ENCODE peak calls at places on chromosomes 16 and 17, in nine cellular contexts. Z is NCI-H2171; G is AG04450; H is NCI-H2081; A is anterior cingulate cortex; E is lower leg skin; X is foreskin fibroblast; C is stimulated activated CD8-positive, alpha-beta memory T cell treated with anti-CD3 and anti-CD28 coated beads, Interleukin-2, amount 100 ng/mL, for 1 hour; B is BE2C. F is an unnamed sample.

GRCh38 chr16:67923414-67924127 is 8.1 kb downstream of the CTRL start:
- DNase-seq in Z (peak; percentile 81), A (no peak), H (peak; percentile 59), G (no peak), E (no peak), C (no peak), B (peak; percentile 7), X (no peak), F (no peak)

GRCh38 chr17:57480438-57481196 is 224.3 kb downstream of the MSI2 start:
- DNase-seq in A (no peak), G (no peak), C (no peak), Z (no peak), X (peak; percentile 39), E (no peak), B (no peak), H (no peak), F (no peak)

GRCh38 chr16:53415504-53415903 is 18.8 kb upstream of the RBL2 start:
- DNase-seq in X (no peak), H (peak; percentile 67), B (no peak), A (no peak), G (no peak), E (no peak), Z (no peak), C (no peak), F (no peak)

GRCh38 chr17:50779747-50780363 is 12.5 kb upstream of the ANKRD40CL start:
- DNase-seq in G (no peak), A (no peak), Z (no peak), E (no peak), B (no peak), H (no peak), X (no peak), C (no peak), F (no peak)

GRCh38 chr17:19024101-19025078 is 19.8 kb upstream of the FAM83G start:
- DNase-seq in G (no peak), B (no peak), E (no peak), Z (no peak), A (no peak), X (no peak), H (no peak), C (no peak), F (peak; percentile 37)

GRCh38 chr17:3944485-3945388 is 19.5 kb downstream of the ATP2A3 start:
- DNase-seq in G (no peak), H (no peak), B (peak; percentile 72), X (peak; percentile 56), A (no peak), Z (no peak), C (no peak), E (no peak), F (peak; percentile 85)

GRCh38 chr17:73269329-73269615 is 7.6 kb upstream of the CPSF4L start:
- DNase-seq in A (no peak), Z (no peak), E (no peak), C (no peak), G (no peak), H (no peak), X (no peak), B (no peak), F (no peak)

GRCh38 chr16:8962393-8963009 is 1.2 kb downstream of the USP7 start:
- DNase-seq in C (no peak), G (no peak), A (no peak), X (no peak), E (no peak), Z (no peak), H (peak; percentile 35), B (no peak), F (peak; percentile 84)

GRCh38 chr16:50861926-50862325 is 120.0 kb downstream of the CYLD start:
- DNase-seq in G (peak; percentile 23), Z (no peak), E (no peak), X (peak; percentile 7), A (no peak), H (no peak), C (no peak), B (no peak), F (no peak)

GRCh38 chr17:33225994-33226393 is 67.1 kb downstream of the ASIC2 start:
- DNase-seq in G (no peak), B (no peak), C (no peak), A (no peak), X (no peak), E (no peak), H (no peak), Z (no peak), F (no peak)

GRCh38 chr17:31907342-31907975 is 6.0 kb upstream of the UTP6 start:
- DNase-seq in B (peak; percentile 18), A (no peak), E (no peak), X (peak; percentile 39), H (peak; percentile 37), Z (no peak), C (no peak), G (peak; percentile 21), F (no peak)

GRCh38 chr17:16282522-16282921 is 65.5 kb downstream of the PIGL start:
- DNase-seq in H (no peak), Z (no peak), C (no peak), A (no peak), E (no peak), B (no peak), X (peak; percentile 80), G (peak; percentile 66), F (no peak)

GRCh38 chr17:69405096-69405495 is 9.4 kb upstream of the MAP2K6 start:
- DNase-seq in G (no peak), X (no peak), C (no peak), H (no peak), Z (no peak), A (no peak), E (no peak), B (no peak), F (no peak)

GRCh38 chr17:50559674-50560184 is 786 bp upstream of the CACNA1G start:
- DNase-seq in C (no peak), B (no peak), G (no peak), E (peak; percentile 95), A (no peak), Z (no peak), H (no peak), X (peak; percentile 70), F (no peak)

GRCh38 chr17:58345500-58345899 is 6.5 kb downstream of the SUPT4H1 start:
- DNase-seq in B (no peak), A (no peak), Z (no peak), X (no peak), H (no peak), E (no peak), G (no peak), C (no peak), F (no peak)

GRCh38 chr17:40605301-40605700 is 40.0 kb upstream of the CCR7 start:
- DNase-seq in B (no peak), X (no peak), E (no peak), G (no peak), H (no peak), A (no peak), Z (no peak), C (no peak), F (no peak)

GRCh38 chr17:55783684-55784245 is 32.9 kb downstream of the PCTP start:
- DNase-seq in E (peak; percentile 96), X (peak; percentile 68), Z (no peak), G (no peak), H (no peak), C (no peak), A (no peak), B (peak; percentile 46), F (peak; percentile 73)

GRCh38 chr16:425082-425718 is at the start of gene RAB11FIP3:
- DNase-seq in E (peak; percentile 96), H (peak; percentile 85), G (no peak), X (peak; percentile 73), A (peak; percentile 79), Z (peak; percentile 78), C (peak; percentile 68), B (peak; percentile 91), F (peak; percentile 96)

GRCh38 chr16:54282202-54282922 is 4.2 kb downstream of the IRX3 start:
- DNase-seq in X (no peak), H (no peak), C (no peak), G (no peak), A (no peak), Z (no peak), E (peak; percentile 88), B (peak; percentile 51), F (peak; percentile 88)

GRCh38 chr17:79681628-79682261 is 49.0 kb upstream of the ENPP7 start:
- DNase-seq in Z (no peak), B (no peak), H (no peak), C (no peak), X (no peak), G (no peak), A (no peak), E (no peak), F (no peak)

GRCh38 chr16:4505356-4506153 is 29.4 kb downstream of the HMOX2 start:
- DNase-seq in Z (no peak), C (peak; percentile 59), H (no peak), A (no peak), X (no peak), B (no peak), G (no peak), E (no peak), F (peak; percentile 72)

GRCh38 chr17:27217631-27218030 is 76.3 kb upstream of the WSB1 start:
- DNase-seq in E (no peak), H (no peak), X (no peak), Z (no peak), G (no peak), A (no peak), B (no peak), C (no peak), F (peak; percentile 54)

GRCh38 chr16:19859603-19860002 is 25.0 kb downstream of the GPRC5B start:
- DNase-seq in X (no peak), A (no peak), B (no peak), Z (no peak), E (no peak), G (no peak), C (no peak), H (no peak), F (no peak)

GRCh38 chr17:67639555-67639954 is 78.2 kb upstream of the NOL11 start:
- DNase-seq in B (no peak), E (no peak), G (no peak), A (no peak), X (peak; percentile 51), H (peak; percentile 48), Z (no peak), C (no peak), F (no peak)

GRCh38 chr16:17459903-17460521 is 10.7 kb downstream of the XYLT1 start:
- DNase-seq in Z (peak; percentile 29), B (no peak), E (no peak), A (no peak), C (no peak), H (no peak), G (no peak), X (no peak), F (no peak)

GRCh38 chr17:10631048-10631700 is 25.9 kb downstream of the MYH3 start:
- DNase-seq in A (no peak), C (no peak), B (peak; percentile 23), G (no peak), H (no peak), Z (no peak), X (peak; percentile 9), E (no peak), F (peak; percentile 83)

GRCh38 chr17:61401280-61402072 is 1.8 kb downstream of the TBX2 start:
- DNase-seq in Z (no peak), X (no peak), H (no peak), A (no peak), G (no peak), C (no peak), B (peak; percentile 31), E (no peak), F (peak; percentile 76)

GRCh38 chr17:64315032-64315490 is 52.0 kb upstream of the TEX2 start:
- DNase-seq in C (no peak), Z (no peak), X (peak; percentile 15), B (no peak), G (no peak), H (no peak), E (peak; percentile 98), A (no peak), F (peak; percentile 75)

GRCh38 chr17:73546770-73547345 is 97.4 kb downstream of the SDK2 start:
- DNase-seq in X (peak; percentile 4), C (no peak), Z (no peak), A (no peak), B (peak; percentile 79), H (no peak), E (no peak), G (no peak), F (peak; percentile 68)

GRCh38 chr17:68658999-68659780 is 58.0 kb upstream of the FAM20A start:
- DNase-seq in A (no peak), Z (no peak), G (no peak), B (no peak), H (no peak), X (no peak), C (no peak), E (no peak), F (no peak)

GRCh38 chr16:85316944-85317343 is 204.7 kb upstream of the CIBAR2 start:
- DNase-seq in X (no peak), G (no peak), Z (no peak), H (no peak), C (no peak), B (no peak), A (no peak), E (no peak), F (no peak)